ENCODE peak calls at places on chromosomes 6 and 20, in four cellular contexts. W, B, R and X are unnamed samples.

GRCh38 chr6:99353126-99353525 is 3.7 kb upstream of the FAXC start:
- DNase-seq in W (no peak), B (no peak), R (no peak), X (no peak)

GRCh38 chr20:10047427-10047826 is 12.6 kb downstream of the ANKEF1 start:
- DNase-seq in B (peak; percentile 37), R (no peak), W (no peak), X (no peak)

GRCh38 chr20:46021361-46022359 is 7.4 kb upstream of the SLC12A5 start:
- DNase-seq in B (peak; percentile 92), R (peak; percentile 67), W (no peak), X (no peak)

GRCh38 chr6:128039542-128039941 is 138.7 kb upstream of the THEMIS start:
- DNase-seq in B (no peak), R (no peak), W (no peak), X (no peak)

GRCh38 chr6:157682856-157683481 is 140.1 kb upstream of the SNX9 start:
- DNase-seq in B (no peak), W (no peak), R (no peak), X (no peak)

GRCh38 chr6:131353876-131354275 is 218.6 kb downstream of the AKAP7 start:
- DNase-seq in W (no peak), R (no peak), B (no peak), X (no peak)

GRCh38 chr6:100138346-100139022 is 144.5 kb upstream of the MCHR2 start:
- DNase-seq in W (no peak), B (no peak), R (no peak), X (no peak)

GRCh38 chr6:70735513-70735912 is 67.8 kb downstream of the SMAP1 start:
- DNase-seq in W (no peak), B (no peak), R (no peak), X (no peak)

GRCh38 chr20:45950330-45950646 is 15.8 kb downstream of the PCIF1 start:
- DNase-seq in B (no peak), W (no peak), R (no peak), X (no peak)

GRCh38 chr6:134071876-134072275 is 19.5 kb upstream of the SLC2A12 start:
- DNase-seq in R (no peak), B (no peak), W (no peak), X (no peak)

GRCh38 chr20:36493801-36494114 is 47.6 kb upstream of the MYL9 start:
- DNase-seq in W (no peak), R (no peak), B (no peak), X (no peak)

GRCh38 chr6:91879346-91879995 is 1292.6 kb upstream of the MAP3K7 start:
- DNase-seq in B (no peak), R (no peak), W (no peak), X (no peak)

GRCh38 chr6:131844243-131844841 is 36.5 kb downstream of the ENPP1 start:
- DNase-seq in R (no peak), W (no peak), B (no peak), X (no peak)

GRCh38 chr6:21767891-21768659 is 174.5 kb downstream of the SOX4 start:
- DNase-seq in B (no peak), R (no peak), W (no peak), X (no peak)